ENCODE peak calls at places on chromosomes 7 and 10, in six cellular contexts. One of them, this sample, is unnamed.

GRCh38 chr7:116407165-116407564 is 92.4 kb upstream of the CAV2 start:
- DNase-seq in sigmoid colon: no peak
- DNase-seq in keratinocyte: no peak
- DNase-seq in T-cell: no peak
- DNase-seq in NCI-H1417: peak; percentile 7
- DNase-seq in stromal cell of bone marrow: no peak
- DNase-seq in this sample: no peak

GRCh38 chr7:155798673-155799439 is 13.4 kb downstream of the SHH start:
- DNase-seq in sigmoid colon: no peak
- DNase-seq in keratinocyte: no peak
- DNase-seq in T-cell: no peak
- DNase-seq in stromal cell of bone marrow: no peak
- DNase-seq in NCI-H1417: no peak
- DNase-seq in this sample: no peak

GRCh38 chr10:42926831-42927230 is 144.2 kb downstream of the BMS1 start:
- DNase-seq in sigmoid colon: no peak
- DNase-seq in stromal cell of bone marrow: peak; percentile 2
- DNase-seq in NCI-H1417: peak; percentile 13
- DNase-seq in keratinocyte: no peak
- DNase-seq in T-cell: no peak
- DNase-seq in this sample: no peak

GRCh38 chr10:29841724-29842649 is 207.2 kb upstream of the SVIL start:
- DNase-seq in T-cell: no peak
- DNase-seq in stromal cell of bone marrow: no peak
- DNase-seq in NCI-H1417: peak; percentile 15
- DNase-seq in keratinocyte: no peak
- DNase-seq in sigmoid colon: peak; percentile 96
- DNase-seq in this sample: no peak

GRCh38 chr7:200290-200689 is 7.9 kb downstream of the FAM20C start:
- DNase-seq in sigmoid colon: no peak
- DNase-seq in keratinocyte: no peak
- DNase-seq in NCI-H1417: no peak
- DNase-seq in stromal cell of bone marrow: no peak
- DNase-seq in T-cell: no peak
- DNase-seq in this sample: no peak

GRCh38 chr10:86520871-86521619 is 547 bp downstream of the WAPL start:
- DNase-seq in sigmoid colon: peak; percentile 76
- DNase-seq in keratinocyte: no peak
- DNase-seq in T-cell: no peak
- DNase-seq in stromal cell of bone marrow: peak; percentile 49
- DNase-seq in NCI-H1417: no peak
- DNase-seq in this sample: peak; percentile 35

GRCh38 chr7:69285856-69286255 is 312.4 kb upstream of the AUTS2 start:
- DNase-seq in keratinocyte: no peak
- DNase-seq in stromal cell of bone marrow: no peak
- DNase-seq in NCI-H1417: no peak
- DNase-seq in sigmoid colon: no peak
- DNase-seq in T-cell: no peak
- DNase-seq in this sample: no peak

GRCh38 chr7:36545291-36545690 is 155.6 kb downstream of the ANLN start:
- DNase-seq in T-cell: no peak
- DNase-seq in sigmoid colon: no peak
- DNase-seq in NCI-H1417: no peak
- DNase-seq in keratinocyte: no peak
- DNase-seq in stromal cell of bone marrow: no peak
- DNase-seq in this sample: no peak

GRCh38 chr10:126014309-126014708 is 117.9 kb downstream of the FANK1 start:
- DNase-seq in sigmoid colon: no peak
- DNase-seq in T-cell: no peak
- DNase-seq in keratinocyte: no peak
- DNase-seq in NCI-H1417: no peak
- DNase-seq in stromal cell of bone marrow: peak; percentile 48
- DNase-seq in this sample: no peak

GRCh38 chr7:151110236-151110940 is 24.1 kb downstream of the AGAP3 start:
- DNase-seq in keratinocyte: no peak
- DNase-seq in stromal cell of bone marrow: no peak
- DNase-seq in NCI-H1417: no peak
- DNase-seq in T-cell: no peak
- DNase-seq in sigmoid colon: no peak
- DNase-seq in this sample: no peak

GRCh38 chr7:135664046-135664589 is 1.8 kb downstream of the STMP1 start:
- DNase-seq in stromal cell of bone marrow: no peak
- DNase-seq in sigmoid colon: no peak
- DNase-seq in T-cell: no peak
- DNase-seq in keratinocyte: no peak
- DNase-seq in NCI-H1417: no peak
- DNase-seq in this sample: no peak

GRCh38 chr7:112132123-112132694 is 74.0 kb downstream of the DOCK4 start:
- DNase-seq in sigmoid colon: no peak
- DNase-seq in NCI-H1417: no peak
- DNase-seq in keratinocyte: no peak
- DNase-seq in T-cell: no peak
- DNase-seq in stromal cell of bone marrow: no peak
- DNase-seq in this sample: no peak

GRCh38 chr10:124315599-124316270 is 103.0 kb downstream of the OAT start:
- DNase-seq in T-cell: no peak
- DNase-seq in sigmoid colon: no peak
- DNase-seq in stromal cell of bone marrow: no peak
- DNase-seq in NCI-H1417: no peak
- DNase-seq in keratinocyte: no peak
- DNase-seq in this sample: no peak

GRCh38 chr7:91636129-91636724 is 244.3 kb downstream of the MTERF1 start:
- DNase-seq in sigmoid colon: no peak
- DNase-seq in keratinocyte: no peak
- DNase-seq in T-cell: no peak
- DNase-seq in NCI-H1417: no peak
- DNase-seq in stromal cell of bone marrow: no peak
- DNase-seq in this sample: no peak

GRCh38 chr7:2099036-2099957 is 133.4 kb downstream of the MAD1L1 start:
- DNase-seq in sigmoid colon: no peak
- DNase-seq in T-cell: no peak
- DNase-seq in keratinocyte: no peak
- DNase-seq in stromal cell of bone marrow: no peak
- DNase-seq in NCI-H1417: no peak
- DNase-seq in this sample: no peak

GRCh38 chr7:28808786-28809533 is 149.2 kb downstream of the TRIL start:
- DNase-seq in T-cell: no peak
- DNase-seq in stromal cell of bone marrow: peak; percentile 61
- DNase-seq in NCI-H1417: no peak
- DNase-seq in keratinocyte: no peak
- DNase-seq in sigmoid colon: no peak
- DNase-seq in this sample: no peak

GRCh38 chr10:36254191-36254590 is 612.1 kb upstream of the FZD8 start:
- DNase-seq in NCI-H1417: no peak
- DNase-seq in stromal cell of bone marrow: no peak
- DNase-seq in sigmoid colon: peak; percentile 91
- DNase-seq in keratinocyte: peak; percentile 2
- DNase-seq in T-cell: no peak
- DNase-seq in this sample: no peak

GRCh38 chr7:4806983-4807625 is 31.7 kb downstream of the AP5Z1 start:
- DNase-seq in NCI-H1417: no peak
- DNase-seq in T-cell: no peak
- DNase-seq in keratinocyte: no peak
- DNase-seq in sigmoid colon: peak; percentile 64
- DNase-seq in stromal cell of bone marrow: no peak
- DNase-seq in this sample: no peak

GRCh38 chr10:97428572-97428981 is 2.6 kb downstream of the PGAM1 start:
- DNase-seq in sigmoid colon: no peak
- DNase-seq in T-cell: no peak
- DNase-seq in keratinocyte: no peak
- DNase-seq in NCI-H1417: no peak
- DNase-seq in stromal cell of bone marrow: no peak
- DNase-seq in this sample: no peak

GRCh38 chr7:158588878-158589442 is 1.3 kb upstream of the PTPRN2 start:
- DNase-seq in NCI-H1417: no peak
- DNase-seq in sigmoid colon: peak; percentile 59
- DNase-seq in keratinocyte: no peak
- DNase-seq in stromal cell of bone marrow: no peak
- DNase-seq in T-cell: no peak
- DNase-seq in this sample: no peak